ENCODE peak calls at places on chromosome 19, in seven cellular contexts. One of them, this sample, is unnamed.

GRCh38 chr19:16323532-16323931 is 1.1 kb upstream of the KLF2 start:
- DNase-seq in AG10803: no peak
- DNase-seq in PC-9: no peak
- DNase-seq in left ventricle myocardium inferior: no peak
- DNase-seq in Peyer's patch: no peak
- DNase-seq in fibroblast of lung: no peak
- DNase-seq in PC-3: no peak
- DNase-seq in this sample: no peak

GRCh38 chr19:58033741-58034475 is at the start of gene ZSCAN1:
- DNase-seq in left ventricle myocardium inferior: peak
- DNase-seq in fibroblast of lung: peak
- DNase-seq in AG10803: peak
- DNase-seq in PC-3: no peak
- DNase-seq in Peyer's patch: peak
- DNase-seq in PC-9: no peak
- DNase-seq in this sample: no peak

GRCh38 chr19:52527134-52527953 is at the start of gene ZNF808:
- DNase-seq in Peyer's patch: peak
- DNase-seq in AG10803: peak
- DNase-seq in PC-3: peak
- DNase-seq in left ventricle myocardium inferior: peak
- DNase-seq in fibroblast of lung: peak
- DNase-seq in PC-9: peak
- DNase-seq in this sample: peak

GRCh38 chr19:11931051-11931450 is 6.1 kb downstream of the ZNF700 start:
- DNase-seq in PC-3: no peak
- DNase-seq in Peyer's patch: no peak
- DNase-seq in left ventricle myocardium inferior: no peak
- DNase-seq in fibroblast of lung: no peak
- DNase-seq in PC-9: no peak
- DNase-seq in AG10803: no peak
- DNase-seq in this sample: no peak

GRCh38 chr19:14517840-14518505 is at the start of gene DNAJB1:
- DNase-seq in Peyer's patch: peak
- DNase-seq in PC-3: peak
- DNase-seq in PC-9: peak
- DNase-seq in AG10803: peak
- DNase-seq in left ventricle myocardium inferior: peak
- DNase-seq in fibroblast of lung: peak
- DNase-seq in this sample: no peak

GRCh38 chr19:330503-330902 is 14.1 kb downstream of the MIER2 start:
- DNase-seq in PC-9: no peak
- DNase-seq in left ventricle myocardium inferior: no peak
- DNase-seq in PC-3: no peak
- DNase-seq in Peyer's patch: no peak
- DNase-seq in fibroblast of lung: no peak
- DNase-seq in AG10803: no peak
- DNase-seq in this sample: no peak

GRCh38 chr19:33486936-33487793 is 34.4 kb downstream of the PEPD start:
- DNase-seq in left ventricle myocardium inferior: no peak
- DNase-seq in Peyer's patch: no peak
- DNase-seq in AG10803: no peak
- DNase-seq in PC-3: no peak
- DNase-seq in fibroblast of lung: no peak
- DNase-seq in PC-9: no peak
- DNase-seq in this sample: no peak

GRCh38 chr19:9641810-9642209 is 20.8 kb upstream of the ZNF561 start:
- DNase-seq in PC-9: no peak
- DNase-seq in AG10803: no peak
- DNase-seq in PC-3: no peak
- DNase-seq in left ventricle myocardium inferior: no peak
- DNase-seq in fibroblast of lung: no peak
- DNase-seq in Peyer's patch: no peak
- DNase-seq in this sample: no peak

GRCh38 chr19:33796164-33797100 is at the start of gene KCTD15:
- DNase-seq in PC-3: peak
- DNase-seq in left ventricle myocardium inferior: peak
- DNase-seq in fibroblast of lung: peak
- DNase-seq in AG10803: peak
- DNase-seq in PC-9: peak
- DNase-seq in Peyer's patch: no peak
- DNase-seq in this sample: no peak

GRCh38 chr19:17294051-17294891 is 9.0 kb downstream of the ABHD8 start:
- DNase-seq in PC-9: no peak
- DNase-seq in Peyer's patch: peak
- DNase-seq in left ventricle myocardium inferior: no peak
- DNase-seq in AG10803: no peak
- DNase-seq in PC-3: no peak
- DNase-seq in fibroblast of lung: no peak
- DNase-seq in this sample: no peak

GRCh38 chr19:39405261-39405912 is 1.3 kb upstream of the ZFP36 start:
- DNase-seq in AG10803: no peak
- DNase-seq in Peyer's patch: no peak
- DNase-seq in PC-3: no peak
- DNase-seq in fibroblast of lung: no peak
- DNase-seq in PC-9: no peak
- DNase-seq in left ventricle myocardium inferior: no peak
- DNase-seq in this sample: no peak

GRCh38 chr19:737591-738093 is 13.3 kb upstream of the MISP start:
- DNase-seq in left ventricle myocardium inferior: no peak
- DNase-seq in AG10803: peak
- DNase-seq in PC-3: peak
- DNase-seq in PC-9: peak
- DNase-seq in Peyer's patch: peak
- DNase-seq in fibroblast of lung: peak
- DNase-seq in this sample: no peak

GRCh38 chr19:45498411-45499195 is at the start of gene PPM1N:
- DNase-seq in fibroblast of lung: no peak
- DNase-seq in left ventricle myocardium inferior: no peak
- DNase-seq in PC-3: peak
- DNase-seq in Peyer's patch: peak
- DNase-seq in PC-9: no peak
- DNase-seq in AG10803: peak
- DNase-seq in this sample: no peak

GRCh38 chr19:10104665-10105221 is 1.4 kb upstream of the PPAN start:
- DNase-seq in PC-9: no peak
- DNase-seq in fibroblast of lung: no peak
- DNase-seq in AG10803: no peak
- DNase-seq in PC-3: no peak
- DNase-seq in Peyer's patch: peak
- DNase-seq in left ventricle myocardium inferior: no peak
- DNase-seq in this sample: no peak

GRCh38 chr19:36058481-36059179 is 3.9 kb downstream of the WDR62 start:
- DNase-seq in AG10803: no peak
- DNase-seq in PC-3: no peak
- DNase-seq in PC-9: no peak
- DNase-seq in left ventricle myocardium inferior: no peak
- DNase-seq in Peyer's patch: no peak
- DNase-seq in fibroblast of lung: no peak
- DNase-seq in this sample: no peak

GRCh38 chr19:6260912-6261636 is 18.7 kb downstream of the MLLT1 start:
- DNase-seq in PC-3: peak
- DNase-seq in fibroblast of lung: no peak
- DNase-seq in PC-9: peak
- DNase-seq in Peyer's patch: no peak
- DNase-seq in left ventricle myocardium inferior: no peak
- DNase-seq in AG10803: no peak
- DNase-seq in this sample: no peak

GRCh38 chr19:33397536-33398360 is 24.2 kb downstream of the CEBPG start:
- DNase-seq in AG10803: no peak
- DNase-seq in fibroblast of lung: no peak
- DNase-seq in PC-9: no peak
- DNase-seq in left ventricle myocardium inferior: no peak
- DNase-seq in PC-3: no peak
- DNase-seq in Peyer's patch: peak
- DNase-seq in this sample: no peak

GRCh38 chr19:34173145-34173956 is 1.0 kb downstream of the LSM14A start:
- DNase-seq in PC-3: peak
- DNase-seq in AG10803: peak
- DNase-seq in fibroblast of lung: peak
- DNase-seq in Peyer's patch: peak
- DNase-seq in PC-9: peak
- DNase-seq in left ventricle myocardium inferior: no peak
- DNase-seq in this sample: no peak

DNA sequence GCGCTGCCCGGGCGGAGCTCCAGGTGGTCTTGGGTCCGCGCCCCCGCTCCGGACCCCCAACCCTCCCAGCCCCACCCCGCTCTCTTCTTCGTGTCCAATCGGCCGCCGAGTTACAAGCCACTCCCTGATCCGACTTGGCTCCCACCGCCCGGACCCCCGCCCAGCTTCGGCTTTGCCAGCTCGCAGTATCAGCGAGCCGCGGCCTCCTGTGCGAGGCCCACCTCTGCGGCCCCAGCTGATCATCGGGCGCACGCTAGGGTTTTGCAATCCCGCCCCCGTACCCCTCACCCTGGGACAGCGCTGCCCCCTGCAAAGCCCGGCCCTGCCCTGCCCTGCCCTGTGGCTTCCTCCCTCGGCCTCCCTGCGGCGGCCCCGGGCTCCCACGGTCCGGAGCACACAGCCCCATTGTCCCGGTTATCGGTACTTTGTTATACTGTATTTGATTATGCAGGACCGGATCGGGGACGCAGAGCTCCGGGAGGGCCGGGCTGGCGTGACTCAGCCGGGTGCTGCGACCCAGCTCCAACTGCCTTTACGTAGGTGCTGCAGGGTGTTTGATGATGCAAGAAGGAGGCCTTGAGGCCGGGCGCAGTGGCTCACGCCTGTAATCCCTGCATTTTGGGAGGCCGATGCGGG is 597 bp upstream of the LPAR2 start:
- DNase-seq in left ventricle myocardium inferior: no peak
- DNase-seq in PC-9: peak
- DNase-seq in AG10803: peak
- DNase-seq in PC-3: peak
- DNase-seq in Peyer's patch: peak
- DNase-seq in fibroblast of lung: peak
- DNase-seq in this sample: no peak
- TF ChIP-seq CTCF in left ventricle myocardium inferior: no peak
- TF ChIP-seq CTCF in PC-9: no peak
- TF ChIP-seq CTCF in AG10803: no peak
- TF ChIP-seq CTCF in PC-3: no peak
- TF ChIP-seq CTCF in Peyer's patch: no peak
- TF ChIP-seq CTCF in fibroblast of lung: no peak
- TF ChIP-seq CTCF in this sample: no peak

GRCh38 chr19:3365447-3366103 is 808 bp upstream of the NFIC start:
- DNase-seq in PC-3: peak
- DNase-seq in PC-9: peak
- DNase-seq in AG10803: peak
- DNase-seq in Peyer's patch: peak
- DNase-seq in fibroblast of lung: peak
- DNase-seq in left ventricle myocardium inferior: peak
- DNase-seq in this sample: no peak
- H3K4me3 ChIP-seq in PC-3: peak
- H3K4me3 ChIP-seq in PC-9: peak
- H3K4me3 ChIP-seq in AG10803: peak
- H3K4me3 ChIP-seq in Peyer's patch: peak
- H3K4me3 ChIP-seq in fibroblast of lung: peak
- H3K4me3 ChIP-seq in left ventricle myocardium inferior: peak
- H3K4me3 ChIP-seq in this sample: peak

DNA sequence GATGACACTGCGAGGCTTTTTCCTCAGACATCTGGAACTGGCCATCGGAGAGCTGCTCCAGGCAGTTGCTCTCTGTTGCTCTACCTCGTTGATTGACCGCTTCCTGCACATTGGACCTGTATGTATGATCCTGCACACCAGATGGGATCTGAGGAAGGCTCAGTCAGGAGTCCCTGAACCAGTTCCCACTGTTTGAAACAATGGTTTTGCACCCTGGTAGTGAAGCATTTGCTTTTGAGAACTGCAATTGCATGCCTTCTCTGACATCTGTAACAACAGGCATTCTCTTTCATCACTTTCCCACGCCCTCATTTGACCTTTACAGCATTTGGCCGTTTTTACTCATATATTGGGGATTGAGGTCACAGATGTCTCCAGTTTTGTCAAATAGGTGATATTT is 61.1 kb upstream of the NPAS1 start:
- DNase-seq in PC-9: no peak
- DNase-seq in fibroblast of lung: peak
- DNase-seq in Peyer's patch: no peak
- DNase-seq in left ventricle myocardium inferior: no peak
- DNase-seq in PC-3: no peak
- DNase-seq in AG10803: peak
- DNase-seq in this sample: no peak
- TF ChIP-seq CTCF in PC-9: no peak
- TF ChIP-seq CTCF in fibroblast of lung: no peak
- TF ChIP-seq CTCF in Peyer's patch: no peak
- TF ChIP-seq CTCF in left ventricle myocardium inferior: no peak
- TF ChIP-seq CTCF in PC-3: no peak
- TF ChIP-seq CTCF in AG10803: no peak
- TF ChIP-seq CTCF in this sample: no peak

GRCh38 chr19:2679439-2679838 is 23.1 kb downstream of the GNG7 start:
- DNase-seq in left ventricle myocardium inferior: no peak
- DNase-seq in Peyer's patch: no peak
- DNase-seq in PC-9: no peak
- DNase-seq in fibroblast of lung: no peak
- DNase-seq in PC-3: no peak
- DNase-seq in AG10803: no peak
- DNase-seq in this sample: no peak

GRCh38 chr19:2675892-2676291 is 26.6 kb downstream of the GNG7 start:
- DNase-seq in fibroblast of lung: no peak
- DNase-seq in Peyer's patch: no peak
- DNase-seq in AG10803: no peak
- DNase-seq in left ventricle myocardium inferior: peak
- DNase-seq in PC-9: no peak
- DNase-seq in PC-3: no peak
- DNase-seq in this sample: no peak

GRCh38 chr19:2683430-2683995 is 19.0 kb downstream of the GNG7 start:
- DNase-seq in PC-3: no peak
- DNase-seq in PC-9: no peak
- DNase-seq in left ventricle myocardium inferior: no peak
- DNase-seq in Peyer's patch: no peak
- DNase-seq in AG10803: no peak
- DNase-seq in fibroblast of lung: no peak
- DNase-seq in this sample: no peak

GRCh38 chr19:2680808-2681207 is 21.7 kb downstream of the GNG7 start:
- DNase-seq in Peyer's patch: peak
- DNase-seq in fibroblast of lung: no peak
- DNase-seq in PC-3: no peak
- DNase-seq in PC-9: no peak
- DNase-seq in AG10803: no peak
- DNase-seq in left ventricle myocardium inferior: no peak
- DNase-seq in this sample: no peak

DNA sequence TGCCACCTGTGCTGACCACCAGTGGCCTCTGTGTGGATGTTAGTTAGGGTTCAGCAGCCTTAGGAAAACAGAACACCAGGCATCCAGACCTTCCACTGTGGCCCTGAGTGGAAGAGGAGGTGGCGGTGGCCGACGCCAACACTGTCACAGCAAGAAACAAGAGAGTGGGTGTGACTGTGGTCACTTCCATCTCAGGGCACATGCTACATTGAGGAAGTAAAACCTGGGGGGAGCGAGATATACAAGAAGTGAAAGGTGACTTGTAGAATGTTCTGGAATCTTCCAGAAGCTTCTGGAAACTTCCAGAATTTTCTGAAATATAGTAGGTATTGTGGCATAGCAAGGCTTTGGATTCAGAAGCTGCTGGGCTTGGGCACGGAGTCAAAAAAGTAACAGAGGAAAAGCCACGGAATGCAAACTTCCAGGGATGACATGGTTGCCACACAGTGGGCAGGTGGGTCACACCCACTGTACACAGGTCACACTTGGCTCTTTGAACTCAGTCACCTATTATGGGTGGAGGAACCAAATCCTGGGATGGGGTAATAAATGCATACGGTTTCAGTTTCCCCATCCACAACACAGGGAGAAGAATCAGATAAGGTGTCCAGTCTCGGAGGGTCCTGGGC is 24.3 kb downstream of the GNG7 start:
- DNase-seq in AG10803: no peak
- DNase-seq in fibroblast of lung: no peak
- DNase-seq in Peyer's patch: peak
- DNase-seq in left ventricle myocardium inferior: no peak
- DNase-seq in PC-9: no peak
- DNase-seq in PC-3: no peak
- DNase-seq in this sample: no peak
- H3K4me3 ChIP-seq in AG10803: no peak
- H3K4me3 ChIP-seq in fibroblast of lung: no peak
- H3K4me3 ChIP-seq in Peyer's patch: no peak
- H3K4me3 ChIP-seq in left ventricle myocardium inferior: no peak
- H3K4me3 ChIP-seq in PC-9: no peak
- H3K4me3 ChIP-seq in PC-3: no peak
- H3K4me3 ChIP-seq in this sample: no peak